ENCODE peak calls at places on chromosomes 13 and 19, in seven cellular contexts. H is CD8-positive, alpha-beta T cell; E is AML-193; K is mesendoderm; P is Daoy; N is astrocyte of the cerebellum; F is left ventricle myocardium superior. I is an unnamed sample.

GRCh38 chr13:113605461-113605860 is 20.9 kb downstream of the TFDP1 start:
- DNase-seq in P (no peak), H (no peak), F (peak), E (no peak), K (no peak), N (no peak), I (no peak)

GRCh38 chr19:50475736-50476223 is 527 bp upstream of the EMC10 start:
- DNase-seq in E (no peak), K (no peak), P (no peak), F (no peak), N (no peak), H (no peak), I (no peak)

GRCh38 chr19:1122972-1123363 is 19.2 kb downstream of the GPX4 start:
- DNase-seq in N (no peak), K (peak), F (peak), E (no peak), P (peak), H (no peak), I (peak)

GRCh38 chr19:51926426-51926783 is 867 bp upstream of the ZNF613 start:
- DNase-seq in K (no peak), P (no peak), F (no peak), H (no peak), N (no peak), E (no peak), I (no peak)

GRCh38 chr13:109971745-109972090 is 185.3 kb upstream of the IRS2 start:
- DNase-seq in N (no peak), F (no peak), K (no peak), P (no peak), E (no peak), H (no peak), I (no peak)

GRCh38 chr13:88908896-88909535 is 1237.8 kb downstream of the SLITRK5 start:
- DNase-seq in F (no peak), P (no peak), E (no peak), N (no peak), H (no peak), K (peak), I (no peak)

GRCh38 chr19:10353793-10354391 is 14.5 kb upstream of the ICAM3 start:
- DNase-seq in K (peak), F (peak), P (peak), N (no peak), H (peak), E (no peak), I (peak)

GRCh38 chr13:113093580-113094409 is 11.8 kb upstream of the F7 start:
- DNase-seq in K (no peak), H (no peak), P (no peak), E (no peak), F (peak), N (no peak), I (no peak)

GRCh38 chr13:24038846-24039330 is 121.6 kb upstream of the SPATA13 start:
- DNase-seq in K (no peak), N (peak), F (no peak), E (no peak), P (no peak), H (no peak), I (peak)

GRCh38 chr19:6103217-6103644 is 7.1 kb downstream of the RFX2 start:
- DNase-seq in N (peak), H (no peak), K (no peak), F (peak), E (no peak), P (peak), I (peak)

GRCh38 chr19:33797821-33798633 is 1.4 kb downstream of the KCTD15 start:
- DNase-seq in F (peak), K (peak), H (no peak), P (no peak), N (no peak), E (no peak), I (peak)

GRCh38 chr19:12891553-12892021 is 627 bp downstream of the GCDH start:
- DNase-seq in P (no peak), E (no peak), N (no peak), F (no peak), H (no peak), K (peak), I (no peak)

GRCh38 chr19:34191355-34191962 is 19.2 kb downstream of the LSM14A start:
- DNase-seq in P (no peak), E (no peak), H (no peak), K (no peak), N (no peak), F (no peak), I (no peak)

GRCh38 chr19:5994407-5995165 is 16.6 kb upstream of the RANBP3 start:
- DNase-seq in H (no peak), P (no peak), K (no peak), F (no peak), N (no peak), E (no peak), I (no peak)

GRCh38 chr19:56866563-56866962 is 26.0 kb upstream of the PEG3 start:
- DNase-seq in E (no peak), K (peak), P (no peak), H (no peak), F (no peak), N (no peak), I (no peak)

GRCh38 chr19:24078688-24079087 is 8.3 kb upstream of the ZNF254 start:
- DNase-seq in E (no peak), F (no peak), N (no peak), K (no peak), P (no peak), H (no peak), I (no peak)

GRCh38 chr19:10718205-10719196 is 622 bp downstream of the DNM2 start:
- DNase-seq in N (no peak), P (peak), K (peak), F (peak), E (no peak), H (peak), I (peak)

GRCh38 chr19:40006273-40006691 is 9.4 kb downstream of the ZNF546 start:
- DNase-seq in H (no peak), P (peak), N (peak), E (no peak), F (no peak), K (no peak), I (peak)

GRCh38 chr13:46484561-46484960 is 68.4 kb upstream of the LRCH1 start:
- DNase-seq in N (no peak), K (no peak), E (no peak), F (no peak), H (no peak), P (no peak), I (peak)

GRCh38 chr13:26529441-26529840 is 28.0 kb upstream of the WASF3 start:
- DNase-seq in H (no peak), P (peak), F (peak), K (peak), E (peak), N (peak), I (peak)

GRCh38 chr13:52738719-52739467 is 727 bp downstream of the CNMD start:
- DNase-seq in N (no peak), K (peak), P (peak), E (no peak), F (peak), H (peak), I (peak)

GRCh38 chr19:35031072-35031881 is 1.0 kb downstream of the SCN1B start:
- DNase-seq in H (no peak), F (peak), N (no peak), E (no peak), P (peak), K (peak), I (peak)